ENCODE peak calls at places on chromosomes 5 and 9, in four cellular contexts. K, J, A and S are unnamed samples.

GRCh38 chr9:79263666-79264460 is 307.9 kb upstream of the TLE4 start:
- DNase-seq in K (no peak), J (no peak), A (no peak), S (no peak)

GRCh38 chr5:59380350-59380951 is 513.1 kb downstream of the PDE4D start:
- DNase-seq in K (no peak), J (peak; percentile 50), A (peak; percentile 76), S (no peak)

GRCh38 chr9:76453785-76454184 is 5.2 kb upstream of the GCNT1 start:
- DNase-seq in K (no peak), J (no peak), A (no peak), S (no peak)

GRCh38 chr9:108612510-108612909 is 243.3 kb downstream of the ACTL7B start:
- DNase-seq in K (no peak), J (no peak), A (no peak), S (no peak)

GRCh38 chr5:157312492-157312891 is 46.6 kb downstream of the CYFIP2 start:
- DNase-seq in K (no peak), J (peak; percentile 62), A (peak; percentile 59), S (peak; percentile 15)

GRCh38 chr9:70805953-70806352 is 315.5 kb downstream of the TRPM3 start:
- DNase-seq in K (no peak), J (no peak), A (no peak), S (no peak)

GRCh38 chr9:33220681-33221567 is 19.0 kb upstream of the SPINK4 start:
- DNase-seq in K (no peak), J (no peak), A (no peak), S (no peak)

GRCh38 chr5:159104058-159104651 is 4.4 kb upstream of the EBF1 start:
- DNase-seq in K (no peak), J (no peak), A (no peak), S (no peak)

GRCh38 chr5:89397096-89397495 is 514.1 kb upstream of the MEF2C start:
- DNase-seq in K (no peak), J (no peak), A (peak; percentile 48), S (no peak)

GRCh38 chr5:98454904-98455303 is 318.6 kb upstream of the RGMB start:
- DNase-seq in K (no peak), J (no peak), A (no peak), S (no peak)

GRCh38 chr9:134983094-134983493 is 65.4 kb upstream of the FCN1 start:
- DNase-seq in K (peak; percentile 64), J (no peak), A (peak; percentile 2), S (peak; percentile 47)

GRCh38 chr5:135508496-135509005 is 27.2 kb downstream of the NEUROG1 start:
- DNase-seq in K (no peak), J (no peak), A (no peak), S (no peak)

GRCh38 chr5:40832345-40832744 is 2.7 kb downstream of the RPL37 start:
- DNase-seq in K (no peak), J (no peak), A (no peak), S (no peak)

GRCh38 chr9:134942421-134943119 is 24.9 kb upstream of the FCN1 start:
- DNase-seq in K (no peak), J (no peak), A (no peak), S (no peak)

GRCh38 chr5:143093452-143094086 is 309.9 kb downstream of the NR3C1 start:
- DNase-seq in K (no peak), J (no peak), A (no peak), S (no peak)

GRCh38 chr5:137997726-137998213 is 35.1 kb downstream of the FAM13B start:
- DNase-seq in K (no peak), J (peak; percentile 18), A (peak; percentile 64), S (no peak)

GRCh38 chr5:77356740-77357139 is 135.4 kb downstream of the WDR41 start:
- DNase-seq in K (no peak), J (no peak), A (peak; percentile 84), S (no peak)

GRCh38 chr5:94057655-94058054 is 316.3 kb upstream of the POU5F2 start:
- DNase-seq in K (no peak), J (peak; percentile 7), A (no peak), S (peak; percentile 48)

GRCh38 chr5:124746916-124747769 is 704 bp upstream of the ZNF608 start:
- DNase-seq in K (no peak), J (peak; percentile 57), A (peak; percentile 66), S (no peak)

GRCh38 chr5:127228540-127229184 is 61.9 kb upstream of the MEGF10 start:
- DNase-seq in K (no peak), J (no peak), A (no peak), S (no peak)

GRCh38 chr5:135827965-135828792 is 6.3 kb upstream of the SLC25A48 start:
- DNase-seq in K (no peak), J (no peak), A (no peak), S (no peak)

GRCh38 chr5:66608501-66608900 is 12.3 kb downstream of the MAST4 start:
- DNase-seq in K (no peak), J (no peak), A (no peak), S (no peak)

GRCh38 chr5:85651744-85652143 is 966.0 kb upstream of the COX7C start:
- DNase-seq in K (no peak), J (no peak), A (no peak), S (no peak)

GRCh38 chr9:95505676-95506437 is 10.9 kb downstream of the PTCH1 start:
- DNase-seq in K (no peak), J (peak; percentile 70), A (no peak), S (no peak)

GRCh38 chr9:83024501-83025125 is 38.3 kb downstream of the RASEF start:
- DNase-seq in K (no peak), J (no peak), A (no peak), S (no peak)

GRCh38 chr5:136814621-136815378 is 449.5 kb upstream of the TRPC7 start:
- DNase-seq in K (no peak), J (no peak), A (no peak), S (no peak)

GRCh38 chr5:31736127-31736526 is 97.2 kb downstream of the PDZD2 start:
- DNase-seq in K (no peak), J (no peak), A (no peak), S (no peak)

GRCh38 chr5:74251106-74252032 is 389.2 kb downstream of the ENC1 start:
- DNase-seq in K (no peak), J (peak; percentile 24), A (no peak), S (peak; percentile 27)

GRCh38 chr5:59548807-59549357 is 344.6 kb downstream of the PDE4D start:
- DNase-seq in K (no peak), J (peak; percentile 21), A (no peak), S (no peak)

GRCh38 chr5:149680810-149681221 is 49.3 kb upstream of the PPARGC1B start:
- DNase-seq in K (no peak), J (no peak), A (peak; percentile 84), S (no peak)

GRCh38 chr5:160439205-160439600 is 17.5 kb downstream of the PTTG1 start:
- DNase-seq in K (peak; percentile 83), J (peak; percentile 69), A (peak; percentile 89), S (peak; percentile 61)

GRCh38 chr5:116454417-116454927 is 120.2 kb downstream of the SEMA6A start:
- DNase-seq in K (no peak), J (no peak), A (peak; percentile 63), S (no peak)

GRCh38 chr9:15138357-15138686 is 168.7 kb downstream of the TTC39B start:
- DNase-seq in K (no peak), J (no peak), A (no peak), S (peak; percentile 70)

GRCh38 chr9:86794356-86795046 is 152.8 kb downstream of the GAS1 start:
- DNase-seq in K (no peak), J (no peak), A (no peak), S (no peak)

GRCh38 chr9:86792136-86792535 is 155.2 kb downstream of the GAS1 start:
- DNase-seq in K (no peak), J (no peak), A (no peak), S (no peak)

GRCh38 chr9:86796671-86797070 is 150.6 kb downstream of the GAS1 start:
- DNase-seq in K (no peak), J (no peak), A (no peak), S (no peak)

GRCh38 chr9:86795861-86796497 is 151.3 kb downstream of the GAS1 start:
- DNase-seq in K (no peak), J (no peak), A (no peak), S (no peak)

GRCh38 chr9:86795047-86795437 is 152.3 kb downstream of the GAS1 start:
- DNase-seq in K (no peak), J (no peak), A (no peak), S (no peak)
- TF ChIP-seq YY1 in K (no peak), J (no peak), A (no peak), S (no peak)

GRCh38 chr9:118463419-118463818 is 759.2 kb downstream of the TLR4 start:
- DNase-seq in K (no peak), J (no peak), A (no peak), S (no peak)
- H3K4me3 ChIP-seq in K (no peak overlapping the region), J (no peak overlapping the region), A (no peak overlapping the region), S (no peak overlapping the region)

GRCh38 chr5:71586052-71586940 is 844 bp upstream of the MCCC2 start:
- DNase-seq in K (peak; percentile 7), J (peak; percentile 98), A (peak; percentile 23), S (no peak)
- TF ChIP-seq SUZ12 in K (no peak), J (no peak), A (no peak), S (no peak)

GRCh38 chr9:36336511-36336910 is 63.6 kb downstream of the RNF38 start:
- DNase-seq in K (no peak), J (no peak), A (no peak), S (no peak)
- TF ChIP-seq YY1 in K (no peak), J (no peak), A (no peak), S (no peak)

GRCh38 chr5:68252678-68253520 is 37.3 kb downstream of the PIK3R1 start:
- DNase-seq in K (peak; percentile 27), J (peak; percentile 63), A (no peak), S (peak; percentile 40)
- H3K4me3 ChIP-seq in K (no peak overlapping the region), J (no peak overlapping the region), A (no peak overlapping the region), S (no peak overlapping the region)

GRCh38 chr9:110025551-110026170 is 182.3 kb downstream of the C9orf152 start:
- DNase-seq in K (no peak), J (no peak), A (no peak), S (no peak)
- TF ChIP-seq SUZ12 in K (no peak), J (no peak), A (no peak), S (no peak)